ENCODE peak calls at places on chromosomes 4 and X, in six cellular contexts. W is spleen; C is pancreas; B is Karpas-422; D is left lung; R is effector memory CD4-positive, alpha-beta T cell. P is an unnamed sample.

GRCh38 chr4:184599492-184600135 is 49.6 kb downstream of the CASP3 start:
- DNase-seq in W (no peak), C (no peak), B (no peak), D (no peak), R (no peak), P (no peak)

GRCh38 chr4:159248383-159249178 is 145.7 kb downstream of the RAPGEF2 start:
- DNase-seq in W (no peak), C (no peak), B (no peak), D (no peak), R (no peak), P (no peak)

GRCh38 chr4:140153744-140154571 is at the start of gene MAML3:
- DNase-seq in W (peak), C (peak), B (peak), D (peak), R (peak), P (peak)

GRCh38 chrX:16664059-16664458 is 14.1 kb downstream of the S100G start:
- DNase-seq in W (no peak), C (no peak), B (no peak), D (no peak), R (no peak), P (no peak)

GRCh38 chr4:106268731-106269272 is 47.2 kb downstream of the TBCK start:
- DNase-seq in W (no peak), C (no peak), B (no peak), D (no peak), R (no peak), P (no peak)

GRCh38 chrX:71923516-71923915 is 12.9 kb downstream of the NHSL2 start:
- DNase-seq in W (no peak), C (no peak), B (no peak), D (no peak), R (no peak), P (no peak)

GRCh38 chr4:110475881-110476818 is at the start of gene ENPEP:
- DNase-seq in W (no peak), C (peak), B (no peak), D (no peak), R (no peak), P (peak)

GRCh38 chr4:173167793-173168395 is 717 bp upstream of the GALNT7 start:
- DNase-seq in W (peak), C (peak), B (peak), D (peak), R (no peak), P (peak)

GRCh38 chrX:113473418-113473817 is 632.8 kb upstream of the AMOT start:
- DNase-seq in W (no peak), C (no peak), B (no peak), D (no peak), R (no peak), P (no peak)

GRCh38 chr4:150173420-150173819 is 95.2 kb downstream of the DCLK2 start:
- DNase-seq in W (no peak), C (no peak), B (no peak), D (no peak), R (no peak), P (no peak)

GRCh38 chrX:7852166-7852565 is 9.2 kb downstream of the VCX start:
- DNase-seq in W (no peak), C (no peak), B (no peak), D (no peak), R (no peak), P (no peak)

GRCh38 chrX:72280210-72280882 is 3.3 kb upstream of the RPS4X start:
- DNase-seq in W (no peak), C (no peak), B (no peak), D (no peak), R (no peak), P (no peak)

GRCh38 chr4:10007772-10008171 is 13.5 kb downstream of the SLC2A9 start:
- DNase-seq in W (no peak), C (no peak), B (no peak), D (no peak), R (no peak), P (no peak)

GRCh38 chr4:55543858-55544257 is 2.9 kb downstream of the CLOCK start:
- DNase-seq in W (no peak), C (no peak), B (no peak), D (no peak), R (no peak), P (no peak)

GRCh38 chrX:129981752-129982299 is 609 bp upstream of the BCORL1 start:
- DNase-seq in W (no peak), C (peak), B (peak), D (no peak), R (no peak), P (no peak)
- H3K4me3 ChIP-seq in W (no peak), C (peak), B (no peak), D (no peak), R (peak), P (no peak)

GRCh38 chrX:55159556-55159955 is 60.6 kb upstream of the PAGE5 start:
- DNase-seq in W (no peak), C (no peak), B (no peak), D (no peak), R (no peak), P (no peak)
- H3K4me3 ChIP-seq in W (no peak), C (no peak), B (peak), D (no peak), R (no peak), P (no peak)

GRCh38 chrX:100662153-100662552 is 18.2 kb downstream of the SRPX2 start:
- DNase-seq in W (no peak), C (no peak), B (no peak), D (no peak), R (no peak), P (no peak)

GRCh38 chrX:100662791-100663190 is 18.8 kb downstream of the SRPX2 start:
- DNase-seq in W (no peak), C (no peak), B (no peak), D (no peak), R (no peak), P (no peak)

GRCh38 chrX:100654256-100654655 is 10.3 kb downstream of the SRPX2 start:
- DNase-seq in W (no peak), C (no peak), B (no peak), D (no peak), R (no peak), P (no peak)

GRCh38 chrX:100659431-100660137 is 15.6 kb downstream of the SRPX2 start:
- DNase-seq in W (no peak), C (no peak), B (no peak), D (no peak), R (no peak), P (peak)

GRCh38 chrX:100658936-100659335 is 14.9 kb downstream of the SRPX2 start:
- DNase-seq in W (no peak), C (no peak), B (no peak), D (no peak), R (no peak), P (no peak)
- H3K4me3 ChIP-seq in W (no peak), C (no peak), B (no peak), D (no peak), R (no peak), P (no peak)

GRCh38 chrX:40267334-40268118 is 169.8 kb upstream of the BCOR start:
- DNase-seq in W (peak), C (no peak), B (no peak), D (no peak), R (no peak), P (no peak)
- H3K4me3 ChIP-seq in W (peak), C (peak), B (no peak), D (peak), R (peak), P (no peak)